ENCODE peak calls at places on chromosomes 13 and 19, in seven cellular contexts. N, H, B, R, P, M and E are unnamed samples. For H3K9me3, the result is how much of the 10 kb centered on the place peaks cover.

GRCh38 chr13:31261241-31261640 is 61.5 kb downstream of the B3GLCT start:
- DNase-seq in H (no peak), N (no peak), P (peak), B (no peak), M (no peak), R (no peak), E (no peak)

GRCh38 chr13:48797127-48797526 is 143.4 kb downstream of the CYSLTR2 start:
- DNase-seq in N (no peak), H (peak), P (no peak), R (no peak), M (no peak), B (no peak), E (no peak)

GRCh38 chr13:114222461-114222968 is 12.2 kb upstream of the CDC16 start:
- DNase-seq in P (no peak), H (no peak), R (peak), N (no peak), B (no peak), M (no peak), E (no peak)

GRCh38 chr19:22616659-22617058 is 17.5 kb upstream of the ZNF492 start:
- DNase-seq in R (no peak), B (no peak), N (no peak), M (no peak), P (no peak), H (no peak), E (no peak)

GRCh38 chr19:739998-740715 is 10.8 kb upstream of the MISP start:
- DNase-seq in H (no peak), M (peak), B (no peak), R (no peak), N (no peak), P (no peak), E (no peak)

GRCh38 chr19:7815325-7815724 is 14.7 kb upstream of the EVI5L start:
- DNase-seq in B (no peak), N (no peak), M (no peak), R (no peak), H (no peak), P (no peak), E (no peak)

GRCh38 chr19:33678796-33679195 is 57.0 kb downstream of the CHST8 start:
- DNase-seq in H (no peak), P (no peak), B (no peak), R (no peak), M (peak), N (no peak), E (no peak)

GRCh38 chr13:99873141-99873540 is 98.4 kb downstream of the ZIC5 start:
- DNase-seq in H (no peak), N (no peak), R (no peak), B (no peak), P (no peak), M (no peak), E (no peak)

GRCh38 chr13:31930901-31931522 is 100.6 kb upstream of the FRY start:
- DNase-seq in B (no peak), R (no peak), H (no peak), M (no peak), N (no peak), P (no peak), E (no peak)

GRCh38 chr13:100608906-100609305 is 20.3 kb upstream of the GGACT start:
- DNase-seq in R (no peak), M (no peak), N (no peak), H (no peak), B (no peak), P (no peak), E (no peak)

GRCh38 chr19:15247107-15248014 is 15.1 kb upstream of the EPHX3 start:
- DNase-seq in R (peak), B (no peak), P (no peak), M (peak), N (no peak), H (no peak), E (no peak)

GRCh38 chr13:29105779-29106178 is 285.6 kb downstream of the MTUS2 start:
- DNase-seq in B (no peak), H (no peak), R (no peak), P (no peak), N (peak), M (no peak), E (no peak)

GRCh38 chr19:2952953-2953481 is 8.2 kb upstream of the ZNF77 start:
- DNase-seq in R (no peak), B (no peak), P (peak), H (no peak), N (no peak), M (peak), E (no peak)

GRCh38 chr19:15300533-15301194 is 31.7 kb downstream of the BRD4 start:
- DNase-seq in B (no peak), H (no peak), M (no peak), N (no peak), R (no peak), P (no peak), E (no peak)

GRCh38 chr13:24161010-24161775 is 673 bp downstream of the SPATA13 start:
- DNase-seq in R (peak), M (peak), P (no peak), B (no peak), N (no peak), H (no peak), E (no peak)

GRCh38 chr13:73602295-73602694 is 531.9 kb downstream of the KLF12 start:
- DNase-seq in H (no peak), N (no peak), R (no peak), M (no peak), B (no peak), P (peak), E (no peak)

GRCh38 chr19:48646192-48646911 is 365 bp upstream of the CA11 start:
- DNase-seq in B (peak), R (peak), P (peak), M (peak), H (no peak), N (peak), E (peak)

GRCh38 chr19:27652281-27652680 is 1560.7 kb downstream of the UQCRFS1 start:
- DNase-seq in R (no peak), P (no peak), H (no peak), M (no peak), B (no peak), N (no peak), E (no peak)

GRCh38 chr13:94761407-94761806 is 49.1 kb upstream of the SOX21 start:
- DNase-seq in N (no peak), H (no peak), B (no peak), P (no peak), M (no peak), R (no peak), E (no peak)

GRCh38 chr13:97125051-97125809 is 96.9 kb upstream of the MBNL2 start:
- DNase-seq in B (peak), N (no peak), P (peak), H (no peak), M (no peak), R (peak), E (no peak)

GRCh38 chr13:87884874-87885273 is 213.7 kb downstream of the SLITRK5 start:
- DNase-seq in H (no peak), R (no peak), P (no peak), B (no peak), N (no peak), M (no peak), E (no peak)

GRCh38 chr19:32816555-32817099 is 52.9 kb downstream of the SLC7A9 start:
- DNase-seq in H (no peak), M (no peak), P (no peak), B (no peak), R (no peak), N (no peak), E (no peak)

GRCh38 chr13:63092461-63092860 is 1676.8 kb upstream of the PCDH20 start:
- DNase-seq in P (no peak), N (no peak), R (no peak), H (no peak), B (no peak), M (no peak), E (no peak)

GRCh38 chr13:24680258-24680920 is at the start of gene ATP12A:
- DNase-seq in H (no peak), R (no peak), N (no peak), P (peak), M (no peak), B (no peak), E (no peak)

GRCh38 chr19:39474139-39474620 is 6.5 kb upstream of the TIMM50 start:
- DNase-seq in M (peak), P (no peak), H (no peak), B (peak), N (peak), R (peak), E (peak)

GRCh38 chr19:56681702-56682101 is 10.1 kb upstream of the ZNF835 start:
- DNase-seq in R (no peak), N (no peak), M (no peak), B (no peak), H (no peak), P (no peak), E (no peak)

GRCh38 chr13:93388701-93389100 is 162.1 kb downstream of the GPC6 start:
- DNase-seq in R (no peak), P (peak), H (no peak), B (no peak), N (no peak), M (no peak), E (no peak)

GRCh38 chr19:19488041-19488874 is 27.1 kb downstream of the TSSK6 start:
- DNase-seq in H (no peak), R (no peak), B (peak), N (no peak), M (peak), P (no peak), E (no peak)

GRCh38 chr19:11587302-11587972 is 9.8 kb upstream of the ZNF627 start:
- DNase-seq in P (peak), M (peak), H (peak), R (peak), N (peak), B (peak), E (peak)

GRCh38 chr13:76331948-76332712 is 554.1 kb downstream of the KCTD12 start:
- DNase-seq in R (no peak), H (no peak), B (no peak), P (no peak), M (no peak), N (no peak), E (no peak)

GRCh38 chr13:48573213-48573612 is 40.3 kb upstream of the RCBTB2 start:
- DNase-seq in B (no peak), N (no peak), P (no peak), H (peak), M (no peak), R (no peak), E (no peak)

GRCh38 chr19:11261902-11262839 is at the start of gene DOCK6:
- DNase-seq in P (no peak), N (no peak), B (no peak), M (no peak), H (no peak), R (peak), E (no peak)

GRCh38 chr19:41098762-41099161 is 10.5 kb downstream of the CYP2A13 start:
- DNase-seq in P (no peak), R (no peak), H (no peak), N (no peak), M (no peak), B (no peak), E (no peak)

DNA sequence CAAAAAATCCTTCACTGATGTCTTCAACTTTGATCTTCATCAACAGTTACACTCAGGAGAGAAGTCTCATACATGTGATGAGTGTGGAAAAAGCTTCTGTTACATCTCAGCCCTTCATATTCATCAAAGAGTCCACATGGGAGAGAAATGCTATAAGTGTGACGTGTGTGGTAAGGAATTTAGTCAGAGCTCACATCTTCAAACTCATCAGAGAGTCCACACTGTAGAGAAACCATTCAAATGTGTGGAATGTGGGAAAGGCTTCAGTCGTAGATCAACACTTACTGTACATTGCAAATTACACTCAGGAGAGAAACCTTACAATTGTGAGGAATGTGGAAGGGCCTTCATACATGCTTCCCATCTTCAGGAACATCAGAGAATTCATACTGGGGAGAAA is 8.4 kb upstream of the ZNF226 start:
- DNase-seq in H (no peak), B (no peak), R (no peak), M (no peak), N (no peak), P (no peak), E (no peak)
- H3K9me3 ChIP-seq in H (half or more), B (half or more), R (half or more), M (under half), N (half or more), P (under half), E (half or more)

GRCh38 chr13:39385154-39385553 is 217.8 kb downstream of the LHFPL6 start:
- DNase-seq in H (no peak), B (no peak), M (no peak), R (no peak), N (no peak), P (no peak), E (no peak)
- H3K27ac ChIP-seq in H (no peak), B (peak), M (no peak), R (peak), N (no peak), P (no peak), E (peak)

DNA sequence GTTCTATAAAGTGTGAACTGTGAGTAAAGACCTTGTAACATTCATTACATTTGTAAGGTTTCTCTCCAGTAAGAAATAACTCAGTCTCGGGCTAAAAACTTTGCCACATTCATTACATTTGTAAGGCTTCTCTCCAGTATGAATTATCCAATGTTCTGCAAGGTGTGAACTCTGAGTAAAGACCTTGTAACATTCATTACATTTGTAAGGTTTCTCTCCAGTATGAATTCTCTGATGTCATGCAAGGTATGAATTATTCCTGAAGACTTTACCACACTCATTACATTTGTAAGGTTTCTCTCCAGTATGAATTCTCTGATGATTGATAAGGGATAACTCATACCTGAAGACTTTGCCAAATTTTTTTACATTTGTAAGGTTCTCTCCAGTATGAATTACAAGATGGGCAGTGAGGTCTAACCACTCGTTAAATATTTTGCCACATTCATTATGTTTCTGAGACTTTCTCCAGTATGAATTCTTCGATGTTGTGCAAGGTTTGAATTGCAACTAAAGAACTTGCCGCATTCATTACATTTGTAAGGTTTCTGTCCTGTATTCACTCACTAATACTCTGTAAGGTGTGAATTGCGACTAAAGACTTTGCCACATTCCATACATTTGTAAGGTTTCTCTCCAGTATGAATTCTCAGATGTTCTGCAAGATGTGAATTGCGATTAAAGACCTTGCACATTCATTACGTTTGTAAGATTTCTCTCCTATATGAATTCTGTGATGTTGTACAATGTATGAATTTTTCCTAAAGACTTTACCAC is 21.2 kb downstream of the ZNF578 start:
- DNase-seq in M (no peak), P (no peak), R (no peak), B (no peak), N (no peak), H (no peak), E (no peak)
- H3K9me3 ChIP-seq in M (under half), P (half or more), R (half or more), B (half or more), N (half or more), H (half or more), E (half or more)

GRCh38 chr13:36310417-36311108 is 12.9 kb upstream of the CCDC169 start:
- DNase-seq in M (no peak), H (no peak), R (no peak), B (no peak), P (no peak), N (no peak), E (no peak)
- H3K27ac ChIP-seq in M (no peak), H (no peak), R (no peak), B (no peak), P (no peak), N (no peak), E (no peak)

GRCh38 chr19:51889934-51890333 is 2.2 kb upstream of the ZNF577 start:
- DNase-seq in N (no peak), P (no peak), M (no peak), H (no peak), R (no peak), B (no peak), E (no peak)
- H3K9me3 ChIP-seq in N (half or more), P (half or more), M (under half), H (half or more), R (half or more), B (half or more), E (half or more)

DNA sequence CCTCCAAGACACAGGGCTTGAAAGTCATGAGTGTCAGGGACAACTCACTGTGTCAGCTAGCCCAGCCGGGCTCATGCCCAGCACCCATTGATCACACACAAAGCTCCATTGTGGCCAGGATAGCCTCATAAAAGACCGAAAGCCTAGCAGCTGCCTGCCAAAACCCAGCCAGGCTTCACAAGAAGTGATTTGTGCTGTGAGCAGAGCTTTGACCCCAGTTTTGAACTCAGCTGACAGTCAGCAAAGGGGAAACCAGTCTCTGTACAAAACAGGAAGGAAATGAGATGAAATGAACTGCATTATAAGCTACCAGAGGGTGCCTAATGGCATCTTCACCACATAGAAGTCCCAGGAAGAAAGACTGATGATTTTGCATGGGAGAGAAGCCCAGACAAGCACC is 2.9 kb upstream of the RUBCNL start:
- DNase-seq in P (peak), B (no peak), N (no peak), M (no peak), R (peak), H (no peak), E (no peak)
- H3K27ac ChIP-seq in P (peak), B (no peak), N (no peak), M (no peak), R (no peak), H (no peak), E (no peak)

GRCh38 chr19:4974855-4975469 is 6.0 kb downstream of the KDM4B start:
- DNase-seq in M (no peak), B (no peak), R (no peak), H (no peak), P (no peak), N (no peak), E (no peak)
- H3K9me3 ChIP-seq in M (under half), B (under half), R (under half), H (under half), P (under half), N (under half), E (under half)